ENCODE peak calls at places on chromosomes 12 and 14, in seven cellular contexts. N, X, H, O, A, B and P are unnamed samples.

GRCh38 chr12:8088574-8088973 is 6.5 kb downstream of the NECAP1 start:
- DNase-seq in N (no peak), X (no peak), H (peak), O (no peak), A (no peak), B (no peak), P (no peak)

GRCh38 chr12:131075194-131075593 is 121.5 kb downstream of the ADGRD1 start:
- DNase-seq in N (no peak), X (no peak), H (no peak), O (no peak), A (no peak), B (no peak), P (no peak)

GRCh38 chr14:73758392-73759182 is 44.4 kb upstream of the PNMA1 start:
- DNase-seq in N (peak), X (peak), H (peak), O (peak), A (peak), B (peak), P (peak)

GRCh38 chr12:5017638-5018348 is 25.9 kb upstream of the KCNA5 start:
- DNase-seq in N (no peak), X (no peak), H (no peak), O (no peak), A (no peak), B (no peak), P (no peak)

GRCh38 chr14:31781578-31781977 is 220.4 kb downstream of the NUBPL start:
- DNase-seq in N (no peak), X (peak), H (no peak), O (no peak), A (no peak), B (no peak), P (no peak)

GRCh38 chr14:36161781-36162180 is 14.7 kb downstream of the PTCSC3 start:
- DNase-seq in N (no peak), X (no peak), H (no peak), O (no peak), A (peak), B (no peak), P (peak)

GRCh38 chr14:50882932-50883826 is 11.3 kb downstream of the ABHD12B start:
- DNase-seq in N (no peak), X (no peak), H (no peak), O (no peak), A (no peak), B (no peak), P (no peak)

GRCh38 chr12:76871751-76872150 is 7.1 kb downstream of the CSRP2 start:
- DNase-seq in N (no peak), X (no peak), H (no peak), O (no peak), A (no peak), B (no peak), P (no peak)

GRCh38 chr14:77053046-77053841 is 24.7 kb upstream of the IRF2BPL start:
- DNase-seq in N (peak), X (peak), H (peak), O (peak), A (peak), B (peak), P (no peak)

GRCh38 chr12:67942704-67943103 is 46.5 kb upstream of the IFNG-AS1 start:
- DNase-seq in N (no peak), X (peak), H (no peak), O (no peak), A (no peak), B (no peak), P (no peak)

GRCh38 chr12:11795910-11796459 is 146.5 kb downstream of the ETV6 start:
- DNase-seq in N (no peak), X (peak), H (no peak), O (peak), A (peak), B (peak), P (peak)

GRCh38 chr12:64332296-64332695 is 58.3 kb downstream of the C12orf56 start:
- DNase-seq in N (no peak), X (no peak), H (no peak), O (no peak), A (no peak), B (no peak), P (no peak)

GRCh38 chr14:61860294-61860918 is 98.2 kb downstream of the SNAPC1 start:
- DNase-seq in N (no peak), X (peak), H (peak), O (peak), A (peak), B (peak), P (peak)

GRCh38 chr12:113061061-113061694 is 4.6 kb downstream of the DTX1 start:
- DNase-seq in N (no peak), X (no peak), H (no peak), O (no peak), A (no peak), B (no peak), P (no peak)

GRCh38 chr12:6915023-6915788 is 826 bp downstream of the ENO2 start:
- DNase-seq in N (no peak), X (peak), H (peak), O (peak), A (no peak), B (no peak), P (no peak)

GRCh38 chr12:104863549-104863948 is 94.5 kb downstream of the SLC41A2 start:
- DNase-seq in N (no peak), X (no peak), H (no peak), O (peak), A (no peak), B (no peak), P (no peak)

GRCh38 chr14:25518347-25518746 is 468.4 kb upstream of the STXBP6 start:
- DNase-seq in N (no peak), X (no peak), H (no peak), O (no peak), A (no peak), B (no peak), P (no peak)

GRCh38 chr14:51535443-51536044 is 116.2 kb upstream of the FRMD6 start:
- DNase-seq in N (no peak), X (no peak), H (no peak), O (no peak), A (no peak), B (no peak), P (no peak)

GRCh38 chr14:99233222-99234035 is 38.6 kb downstream of the BCL11B start:
- DNase-seq in N (no peak), X (no peak), H (no peak), O (no peak), A (no peak), B (no peak), P (no peak)

GRCh38 chr12:112796067-112796466 is 4.5 kb downstream of the RPH3A start:
- DNase-seq in N (no peak), X (no peak), H (no peak), O (no peak), A (peak), B (no peak), P (peak)

GRCh38 chr14:104694475-104694950 is 5.1 kb downstream of the INF2 start:
- DNase-seq in N (no peak), X (no peak), H (no peak), O (no peak), A (no peak), B (peak), P (no peak)

GRCh38 chr12:121278450-121279375 is 17.8 kb downstream of the CAMKK2 start:
- DNase-seq in N (no peak), X (no peak), H (no peak), O (no peak), A (no peak), B (peak), P (no peak)

GRCh38 chr12:57145460-57146059 is 1.9 kb downstream of the LRP1-AS start:
- DNase-seq in N (no peak), X (peak), H (no peak), O (peak), A (peak), B (no peak), P (no peak)

GRCh38 chr14:83874662-83875061 is 1655.3 kb upstream of the FLRT2 start:
- DNase-seq in N (no peak), X (peak), H (no peak), O (no peak), A (peak), B (peak), P (peak)

GRCh38 chr14:92122351-92122677 is 545 bp downstream of the CPSF2 start:
- DNase-seq in N (no peak), X (peak), H (no peak), O (peak), A (peak), B (peak), P (peak)

GRCh38 chr14:30440986-30441385 is 118.0 kb upstream of the G2E3 start:
- DNase-seq in N (no peak), X (peak), H (no peak), O (peak), A (no peak), B (no peak), P (no peak)

GRCh38 chr12:58540480-58541299 is 379.6 kb downstream of the LRIG3 start:
- DNase-seq in N (peak), X (peak), H (peak), O (peak), A (peak), B (peak), P (peak)

GRCh38 chr14:89397569-89397968 is 19.5 kb downstream of the FOXN3 start:
- DNase-seq in N (peak), X (no peak), H (no peak), O (no peak), A (no peak), B (no peak), P (no peak)

GRCh38 chr14:54606178-54606577 is 39.2 kb downstream of the SAMD4A start:
- DNase-seq in N (no peak), X (peak), H (no peak), O (peak), A (peak), B (peak), P (peak)